ENCODE peak calls at places on chromosomes 6 and 20, in six cellular contexts. O is A549, W is cardiac fibroblast, P is AG09309, U is cardiac muscle cell, G is fibroblast of lung. M is an unnamed sample.

GRCh38 chr20:47137231-47137865 is 219.2 kb downstream of the ZMYND8 start:
- DNase-seq in O (no peak), W (no peak), P (no peak), U (no peak), G (no peak), M (no peak)

GRCh38 chr6:143634486-143634885 is 43.3 kb upstream of the PHACTR2 start:
- DNase-seq in O (no peak), W (no peak), P (no peak), U (no peak), G (peak), M (no peak)

GRCh38 chr6:97594834-97595233 is 311.8 kb upstream of the MMS22L start:
- DNase-seq in O (no peak), W (peak), P (no peak), U (peak), G (peak), M (no peak)

GRCh38 chr6:39599996-39600395 is 125.2 kb downstream of the KIF6 start:
- DNase-seq in O (no peak), W (no peak), P (peak), U (no peak), G (peak), M (no peak)

GRCh38 chr6:87590989-87591388 is 1.1 kb downstream of the ORC3 start:
- DNase-seq in O (no peak), W (no peak), P (no peak), U (no peak), G (peak), M (peak)

GRCh38 chr6:26121141-26122004 is 34.1 kb downstream of the HFE start:
- DNase-seq in O (peak), W (no peak), P (no peak), U (no peak), G (peak), M (no peak)

GRCh38 chr6:149095842-149096241 is 221.7 kb upstream of the TAB2 start:
- DNase-seq in O (no peak), W (no peak), P (no peak), U (no peak), G (no peak), M (no peak)

GRCh38 chr20:51752343-51752951 is 15.7 kb downstream of the ATP9A start:
- DNase-seq in O (peak), W (peak), P (peak), U (no peak), G (peak), M (peak)

GRCh38 chr6:112289039-112289566 is 34.7 kb upstream of the LAMA4 start:
- DNase-seq in O (no peak), W (peak), P (peak), U (peak), G (peak), M (peak)

GRCh38 chr20:48736231-48736630 is 91.6 kb downstream of the PREX1 start:
- DNase-seq in O (no peak), W (no peak), P (no peak), U (no peak), G (no peak), M (no peak)

GRCh38 chr6:12815884-12816600 is 99.5 kb downstream of the PHACTR1 start:
- DNase-seq in O (no peak), W (no peak), P (no peak), U (no peak), G (peak), M (no peak)

GRCh38 chr20:51678041-51678697 is 90.0 kb downstream of the ATP9A start:
- DNase-seq in O (no peak), W (peak), P (no peak), U (no peak), G (peak), M (no peak)

GRCh38 chr20:12835999-12836398 is 172.8 kb upstream of the SPTLC3 start:
- DNase-seq in O (no peak), W (no peak), P (no peak), U (no peak), G (no peak), M (no peak)

GRCh38 chr6:85015396-85015990 is 251.1 kb upstream of the TBX18 start:
- DNase-seq in O (peak), W (peak), P (no peak), U (peak), G (peak), M (peak)

GRCh38 chr6:132065556-132065955 is 114.4 kb upstream of the CCN2 start:
- DNase-seq in O (no peak), W (no peak), P (no peak), U (no peak), G (peak), M (peak)

GRCh38 chr20:56247954-56248782 is at the start of gene MC3R:
- DNase-seq in O (peak), W (peak), P (peak), U (peak), G (peak), M (peak)

GRCh38 chr6:37860226-37860839 is 40.8 kb downstream of the ZFAND3 start:
- DNase-seq in O (peak), W (peak), P (no peak), U (peak), G (peak), M (peak)

GRCh38 chr6:64932486-64932885 is 774.5 kb downstream of the EYS start:
- DNase-seq in O (no peak), W (peak), P (no peak), U (no peak), G (no peak), M (no peak)

GRCh38 chr6:13554929-13555333 is 19.5 kb upstream of the SIRT5 start:
- DNase-seq in O (no peak), W (peak), P (no peak), U (peak), G (peak), M (peak)

GRCh38 chr20:12093062-12093796 is 175.5 kb downstream of the BTBD3 start:
- DNase-seq in O (no peak), W (no peak), P (no peak), U (no peak), G (no peak), M (no peak)

GRCh38 chr20:24959591-24960301 is 10.7 kb downstream of the CST7 start:
- DNase-seq in O (no peak), W (no peak), P (no peak), U (peak), G (no peak), M (no peak)

GRCh38 chr6:161171207-161171606 is 102.7 kb downstream of the AGPAT4 start:
- DNase-seq in O (no peak), W (no peak), P (no peak), U (no peak), G (no peak), M (no peak)

GRCh38 chr6:10138917-10139316 is 276.0 kb downstream of the TFAP2A start:
- DNase-seq in O (peak), W (no peak), P (peak), U (no peak), G (peak), M (peak)

GRCh38 chr6:158452191-158452590 is 107.7 kb upstream of the TMEM181 start:
- DNase-seq in O (no peak), W (no peak), P (no peak), U (no peak), G (no peak), M (no peak)
- TF ChIP-seq CTCF in O (no peak), W (no peak), P (no peak), U (no peak), G (no peak), M (no peak)

DNA sequence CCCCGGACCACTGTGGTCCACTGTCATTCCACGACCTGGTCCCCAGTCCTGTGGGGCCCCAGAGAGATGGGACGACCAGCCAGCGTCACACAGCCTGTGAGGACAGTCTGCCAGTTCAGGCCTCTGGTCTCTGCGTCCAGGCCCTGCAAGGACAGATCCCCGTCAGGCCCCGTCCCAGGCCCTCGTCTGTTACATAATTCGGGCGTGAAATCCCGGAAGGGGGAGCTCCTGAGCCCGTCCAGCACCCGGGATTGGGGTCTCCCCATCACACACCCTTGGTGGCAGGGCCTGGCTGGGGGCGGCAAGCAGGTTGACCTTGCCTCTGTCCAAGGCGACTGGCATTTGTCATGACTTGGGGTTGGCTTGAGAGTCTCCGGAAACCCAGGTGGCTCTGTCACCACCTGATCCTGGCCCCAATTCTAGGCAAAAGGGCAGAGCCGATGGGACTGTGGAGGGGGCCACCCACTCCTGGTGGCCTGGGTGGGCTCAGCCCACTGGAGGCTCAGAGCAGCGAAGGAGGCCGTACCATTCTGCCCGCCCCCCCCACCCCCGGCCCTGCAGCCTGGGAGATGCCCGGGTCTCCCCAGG is 73.8 kb upstream of the GATA5 start:
- DNase-seq in O (no peak), W (no peak), P (no peak), U (no peak), G (no peak), M (no peak)
- H3K4me3 ChIP-seq in O (peak), W (no peak), P (no peak), U (peak), G (no peak), M (no peak)

GRCh38 chr6:32169211-32169610 is 4.8 kb downstream of the EGFL8 start:
- DNase-seq in O (no peak), W (no peak), P (no peak), U (no peak), G (no peak), M (no peak)
- TF ChIP-seq CTCF in O (no peak), W (no peak), P (no peak), U (no peak), G (no peak), M (no peak)

GRCh38 chr6:121844898-121845297 is 409.5 kb downstream of the GJA1 start:
- DNase-seq in O (no peak), W (no peak), P (no peak), U (no peak), G (no peak), M (no peak)
- H3K4me3 ChIP-seq in O (no peak), W (no peak), P (no peak), U (no peak), G (no peak), M (no peak)

GRCh38 chr6:117266267-117266797 is 974 bp downstream of the VGLL2 start:
- DNase-seq in O (no peak), W (no peak), P (no peak), U (no peak), G (no peak), M (no peak)

GRCh38 chr6:117269649-117270120 is 4.3 kb downstream of the VGLL2 start:
- DNase-seq in O (no peak), W (no peak), P (no peak), U (no peak), G (no peak), M (no peak)

GRCh38 chr6:117266948-117267347 is 1.6 kb downstream of the VGLL2 start:
- DNase-seq in O (no peak), W (no peak), P (no peak), U (no peak), G (no peak), M (no peak)

GRCh38 chr6:117265425-117266266 is at the start of gene VGLL2:
- DNase-seq in O (no peak), W (peak), P (no peak), U (peak), G (peak), M (peak)

GRCh38 chr6:117267766-117268534 is 2.6 kb downstream of the VGLL2 start:
- DNase-seq in O (no peak), W (no peak), P (no peak), U (peak), G (no peak), M (no peak)
- TF ChIP-seq CTCF in O (no peak), W (no peak), P (no peak), U (no peak), G (no peak), M (no peak)

GRCh38 chr6:166541366-166541765 is 45.1 kb downstream of the RAMACL start:
- DNase-seq in O (no peak), W (no peak), P (no peak), U (no peak), G (no peak), M (no peak)
- H3K4me3 ChIP-seq in O (no peak), W (no peak), P (no peak), U (no peak), G (no peak), M (no peak)

DNA sequence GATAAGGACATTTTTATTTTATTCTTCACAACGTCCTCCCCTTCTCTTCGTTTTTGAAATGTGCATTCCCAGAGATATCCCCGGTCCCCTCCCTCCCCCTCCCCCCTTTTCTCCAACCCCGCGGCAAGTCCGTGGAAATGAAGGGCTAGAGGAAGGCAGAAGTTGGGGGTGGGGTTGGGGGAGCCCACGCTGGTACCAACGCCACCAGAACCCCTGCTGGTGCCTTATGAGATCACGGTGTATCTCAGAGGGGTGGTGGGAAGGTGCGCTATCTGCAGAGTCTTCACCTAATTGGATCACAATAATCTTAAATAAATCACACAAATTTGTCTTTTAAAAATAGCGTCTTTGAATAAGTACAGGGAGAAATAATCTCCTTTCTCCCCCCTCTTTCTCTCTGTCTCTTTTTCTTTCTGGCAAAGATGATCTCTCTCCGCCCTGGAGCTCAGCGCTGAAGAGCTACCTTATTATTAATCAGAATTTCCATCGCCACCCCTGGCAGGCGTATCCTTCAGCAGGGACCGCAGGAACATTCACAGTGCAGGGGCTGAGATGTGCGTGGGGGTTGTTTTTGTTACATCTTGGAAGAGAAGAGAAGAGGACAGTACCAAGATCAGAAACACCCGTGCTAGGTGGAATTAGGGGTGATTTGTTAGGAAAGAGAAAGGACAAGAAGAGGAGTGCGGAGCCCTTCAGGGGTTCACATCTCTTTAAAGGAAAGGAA is 924 bp downstream of the CLVS2 start:
- DNase-seq in O (no peak), W (no peak), P (no peak), U (no peak), G (no peak), M (no peak)
- TF ChIP-seq CTCF in O (no peak), W (no peak), P (no peak), U (no peak), G (no peak), M (no peak)

DNA sequence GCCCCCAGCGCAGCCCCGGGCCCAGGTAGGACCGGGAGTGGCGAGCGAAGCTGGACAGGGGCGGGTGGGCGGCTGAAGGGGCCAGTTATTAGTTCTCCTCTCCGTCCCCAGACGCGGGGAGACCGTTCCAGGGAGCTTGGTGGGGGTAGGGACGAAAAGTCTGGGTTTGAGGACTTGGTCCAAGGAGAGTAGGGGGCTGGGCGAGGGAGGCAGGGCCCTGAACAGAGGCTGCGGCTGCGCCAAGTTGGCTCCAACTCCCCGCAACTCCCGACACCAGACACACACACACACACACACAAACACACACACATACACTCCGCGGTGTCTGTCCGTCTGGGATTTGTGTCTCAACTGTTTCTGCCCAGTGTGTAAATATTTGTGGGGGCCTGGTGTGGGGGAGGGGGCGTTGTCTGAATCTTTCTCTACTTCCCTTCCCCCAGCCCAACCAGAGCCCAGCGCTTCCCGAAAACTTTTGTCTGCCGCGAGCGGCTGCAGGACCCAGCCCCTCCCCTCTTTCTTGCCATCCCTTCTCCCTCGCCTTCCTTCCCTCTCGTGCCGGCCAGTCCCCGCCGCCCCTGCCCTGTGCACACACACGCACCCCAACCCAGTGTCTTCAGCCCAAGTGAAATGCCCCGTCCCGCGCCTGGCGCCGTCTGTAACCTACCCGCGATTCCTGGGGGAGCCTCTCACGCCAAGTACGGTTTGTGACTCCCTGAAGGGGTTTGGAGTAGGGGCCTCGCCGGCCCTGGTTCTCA is 710 bp downstream of the MDFI start:
- DNase-seq in O (no peak), W (peak), P (no peak), U (peak), G (peak), M (no peak)
- H3K4me3 ChIP-seq in O (no peak), W (peak), P (peak), U (peak), G (no peak), M (no peak)

DNA sequence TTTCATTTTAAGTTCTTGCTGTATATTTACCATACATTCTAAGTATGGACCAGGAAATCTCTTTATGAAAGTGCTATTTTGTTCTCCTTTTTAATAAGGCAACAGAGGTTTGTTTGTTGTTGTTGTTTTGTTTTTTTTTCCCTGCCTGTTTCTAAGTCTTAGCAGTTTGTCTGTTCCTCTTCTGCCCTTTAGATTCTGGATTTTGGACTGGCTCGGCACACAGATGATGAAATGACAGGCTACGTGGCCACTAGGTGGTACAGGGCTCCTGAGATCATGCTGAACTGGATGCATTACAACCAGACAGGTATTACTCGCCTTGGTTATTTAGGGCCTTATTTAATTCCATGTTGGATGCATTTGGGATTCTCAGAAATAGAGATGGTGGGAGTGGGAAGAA is 48.0 kb downstream of the MAPK14 start:
- DNase-seq in O (peak), W (no peak), P (no peak), U (no peak), G (no peak), M (no peak)
- TF ChIP-seq CTCF in O (peak), W (no peak), P (no peak), U (no peak), G (no peak), M (no peak)